ENCODE peak calls at places on chromosomes 3 and 15, in eight cellular contexts. U, G, Y, W, Q, A, K and C are unnamed samples. For H3K4me1, the result is how much of the 10 kb centered on the place peaks cover.

GRCh38 chr3:166282931-166283330 is 445.7 kb upstream of the BCHE start:
- DNase-seq in U (no peak), G (no peak), Y (no peak), W (no peak), Q (no peak), A (no peak), K (no peak), C (no peak)

GRCh38 chr3:55894605-55895004 is 407.5 kb upstream of the WNT5A start:
- DNase-seq in U (no peak), G (no peak), Y (no peak), W (no peak), Q (no peak), A (no peak), K (no peak), C (no peak)

GRCh38 chr3:14371573-14372474 is 30.6 kb upstream of the SLC6A6 start:
- DNase-seq in U (peak), G (no peak), Y (peak), W (peak), Q (no peak), A (peak), K (peak), C (peak)

GRCh38 chr3:111706527-111706926 is 111.4 kb upstream of the ZBED2 start:
- DNase-seq in U (no peak), G (no peak), Y (no peak), W (no peak), Q (no peak), A (no peak), K (no peak), C (no peak)

GRCh38 chr3:12484983-12485327 is 675 bp downstream of the TSEN2 start:
- DNase-seq in U (no peak), G (no peak), Y (no peak), W (no peak), Q (peak), A (no peak), K (no peak), C (no peak)

GRCh38 chr15:39022532-39023305 is 458.1 kb upstream of the RASGRP1 start:
- DNase-seq in U (no peak), G (no peak), Y (no peak), W (no peak), Q (no peak), A (no peak), K (no peak), C (peak)

GRCh38 chr15:60620707-60621106 is 141.8 kb upstream of the ICE2 start:
- DNase-seq in U (no peak), G (no peak), Y (peak), W (no peak), Q (peak), A (peak), K (no peak), C (no peak)

GRCh38 chr3:157201648-157202278 is 41.8 kb upstream of the CCNL1 start:
- DNase-seq in U (peak), G (no peak), Y (no peak), W (peak), Q (peak), A (peak), K (no peak), C (no peak)

GRCh38 chr15:67149068-67149841 is 83.9 kb downstream of the SMAD3 start:
- DNase-seq in U (peak), G (no peak), Y (no peak), W (no peak), Q (peak), A (no peak), K (no peak), C (peak)

GRCh38 chr3:140736863-140737460 is 59.1 kb downstream of the TRIM42 start:
- DNase-seq in U (peak), G (peak), Y (peak), W (peak), Q (peak), A (peak), K (peak), C (peak)

GRCh38 chr15:80367094-80367493 is 37.1 kb upstream of the ARNT2 start:
- DNase-seq in U (peak), G (no peak), Y (no peak), W (peak), Q (peak), A (peak), K (no peak), C (peak)

GRCh38 chr15:96889734-96890480 is 559.4 kb downstream of the NR2F2 start:
- DNase-seq in U (no peak), G (no peak), Y (no peak), W (no peak), Q (no peak), A (peak), K (no peak), C (no peak)

GRCh38 chr3:187987919-187988318 is 166.0 kb upstream of the LPP start:
- DNase-seq in U (no peak), G (no peak), Y (no peak), W (no peak), Q (no peak), A (no peak), K (no peak), C (no peak)

GRCh38 chr15:49644364-49644794 is 23.5 kb downstream of the DTWD1 start:
- DNase-seq in U (no peak), G (no peak), Y (no peak), W (no peak), Q (peak), A (no peak), K (no peak), C (no peak)

GRCh38 chr15:36617529-36618196 is 38.2 kb downstream of the CDIN1 start:
- DNase-seq in U (no peak), G (no peak), Y (no peak), W (no peak), Q (no peak), A (no peak), K (no peak), C (no peak)

GRCh38 chr3:41362638-41363559 is 163.6 kb downstream of the CTNNB1 start:
- DNase-seq in U (no peak), G (no peak), Y (no peak), W (no peak), Q (peak), A (no peak), K (no peak), C (no peak)

GRCh38 chr3:100525753-100526612 is 33.6 kb downstream of the TMEM45A start:
- DNase-seq in U (peak), G (no peak), Y (peak), W (peak), Q (no peak), A (peak), K (no peak), C (no peak)

GRCh38 chr3:86563358-86563970 is 427.5 kb downstream of the VGLL3 start:
- DNase-seq in U (peak), G (no peak), Y (no peak), W (peak), Q (peak), A (peak), K (no peak), C (peak)

GRCh38 chr15:57505949-57506391 is 85.7 kb upstream of the MYZAP start:
- DNase-seq in U (peak), G (peak), Y (no peak), W (peak), Q (peak), A (no peak), K (peak), C (no peak)

GRCh38 chr15:82647835-82648256 is 683 bp upstream of the CPEB1 start:
- DNase-seq in U (no peak), G (no peak), Y (peak), W (no peak), Q (peak), A (no peak), K (no peak), C (no peak)

GRCh38 chr3:147651107-147651506 is 241.9 kb downstream of the ZIC1 start:
- DNase-seq in U (peak), G (no peak), Y (peak), W (no peak), Q (no peak), A (peak), K (no peak), C (no peak)

GRCh38 chr3:119322021-119322522 is 27.9 kb downstream of the ARHGAP31 start:
- DNase-seq in U (peak), G (no peak), Y (no peak), W (no peak), Q (peak), A (no peak), K (no peak), C (no peak)

GRCh38 chr3:66383023-66383422 is 117.8 kb downstream of the LRIG1 start:
- DNase-seq in U (no peak), G (no peak), Y (no peak), W (no peak), Q (no peak), A (no peak), K (no peak), C (no peak)

GRCh38 chr15:69876030-69876429 is 221.7 kb downstream of the TLE3 start:
- DNase-seq in U (no peak), G (no peak), Y (no peak), W (no peak), Q (no peak), A (peak), K (no peak), C (no peak)

GRCh38 chr15:61835476-61836106 is 224.7 kb downstream of the VPS13C start:
- DNase-seq in U (peak), G (peak), Y (peak), W (peak), Q (peak), A (peak), K (peak), C (peak)

GRCh38 chr3:64568895-64569509 is 118.8 kb downstream of the ADAMTS9 start:
- DNase-seq in U (no peak), G (no peak), Y (no peak), W (no peak), Q (no peak), A (no peak), K (no peak), C (no peak)

GRCh38 chr3:64559658-64560057 is 128.1 kb downstream of the ADAMTS9 start:
- DNase-seq in U (no peak), G (no peak), Y (no peak), W (no peak), Q (no peak), A (no peak), K (no peak), C (no peak)

GRCh38 chr3:64560802-64561502 is 126.8 kb downstream of the ADAMTS9 start:
- DNase-seq in U (no peak), G (no peak), Y (no peak), W (no peak), Q (no peak), A (no peak), K (no peak), C (no peak)

GRCh38 chr3:64561503-64561810 is 126.3 kb downstream of the ADAMTS9 start:
- DNase-seq in U (no peak), G (peak), Y (no peak), W (no peak), Q (no peak), A (no peak), K (no peak), C (no peak)

GRCh38 chr3:64563776-64564175 is 124.0 kb downstream of the ADAMTS9 start:
- DNase-seq in U (no peak), G (no peak), Y (no peak), W (no peak), Q (no peak), A (no peak), K (no peak), C (no peak)
- H3K4me3 ChIP-seq in U (no peak), G (peak), Y (no peak), W (no peak), Q (no peak), A (no peak), K (no peak), C (no peak)

GRCh38 chr15:52557242-52557641 is 11.6 kb downstream of the ARPP19 start:
- DNase-seq in U (no peak), G (no peak), Y (no peak), W (no peak), Q (no peak), A (no peak), K (no peak), C (no peak)
- H3K27ac ChIP-seq in U (no peak), G (no peak), Y (peak), W (no peak), Q (no peak), A (no peak), K (no peak), C (no peak)

GRCh38 chr3:44974406-44974805 is 1.6 kb downstream of the ZDHHC3 start:
- DNase-seq in U (no peak), G (no peak), Y (no peak), W (no peak), Q (no peak), A (no peak), K (peak), C (no peak)
- H3K4me1 ChIP-seq in U (under half), G (under half), Y (under half), W (under half), Q (under half), A (under half), K (half or more), C (under half)

DNA sequence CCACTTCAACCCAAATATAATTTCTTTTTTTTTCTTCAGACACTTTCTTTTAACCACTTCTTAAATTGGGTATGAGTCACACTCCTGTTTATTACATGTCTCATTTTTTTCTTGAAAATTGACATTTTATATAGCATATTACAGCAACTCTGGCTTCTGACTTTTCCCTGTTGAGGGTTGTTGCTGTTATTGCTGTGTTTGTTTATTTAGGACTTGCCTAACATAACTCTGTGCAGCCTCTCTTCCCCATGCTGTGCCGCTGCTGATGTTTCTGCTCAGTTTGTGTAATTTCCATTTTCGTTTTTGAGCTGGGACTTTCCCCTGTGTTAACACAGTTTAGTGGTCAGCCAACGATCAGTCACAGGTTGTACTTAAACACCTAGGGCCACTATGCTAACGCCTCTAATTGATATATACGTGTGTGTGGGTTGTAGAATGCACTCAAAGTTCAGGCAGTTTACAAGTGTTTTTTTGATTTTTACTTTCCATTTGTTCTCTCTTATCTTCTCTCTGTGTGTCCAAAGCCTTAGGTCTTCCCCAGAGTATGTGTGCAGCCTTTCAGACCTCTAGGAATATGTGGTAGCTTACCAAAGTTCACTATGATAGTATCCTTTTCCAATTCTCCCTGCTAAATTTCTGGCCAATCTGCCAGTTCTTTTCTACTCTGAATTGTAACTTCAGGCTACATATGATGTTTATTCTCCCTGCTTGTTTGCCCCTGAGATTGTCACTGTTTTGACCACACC is 337.2 kb downstream of the ZBTB20 start:
- DNase-seq in U (no peak), G (no peak), Y (no peak), W (peak), Q (no peak), A (no peak), K (no peak), C (no peak)
- H3K4me3 ChIP-seq in U (no peak), G (no peak), Y (no peak), W (no peak), Q (no peak), A (no peak), K (no peak), C (no peak)

GRCh38 chr3:45064512-45065372 is 38.6 kb downstream of the CLEC3B start:
- DNase-seq in U (peak), G (no peak), Y (peak), W (no peak), Q (no peak), A (no peak), K (no peak), C (no peak)
- H3K27ac ChIP-seq in U (peak), G (no peak), Y (peak), W (no peak), Q (no peak), A (no peak), K (peak), C (no peak)

DNA sequence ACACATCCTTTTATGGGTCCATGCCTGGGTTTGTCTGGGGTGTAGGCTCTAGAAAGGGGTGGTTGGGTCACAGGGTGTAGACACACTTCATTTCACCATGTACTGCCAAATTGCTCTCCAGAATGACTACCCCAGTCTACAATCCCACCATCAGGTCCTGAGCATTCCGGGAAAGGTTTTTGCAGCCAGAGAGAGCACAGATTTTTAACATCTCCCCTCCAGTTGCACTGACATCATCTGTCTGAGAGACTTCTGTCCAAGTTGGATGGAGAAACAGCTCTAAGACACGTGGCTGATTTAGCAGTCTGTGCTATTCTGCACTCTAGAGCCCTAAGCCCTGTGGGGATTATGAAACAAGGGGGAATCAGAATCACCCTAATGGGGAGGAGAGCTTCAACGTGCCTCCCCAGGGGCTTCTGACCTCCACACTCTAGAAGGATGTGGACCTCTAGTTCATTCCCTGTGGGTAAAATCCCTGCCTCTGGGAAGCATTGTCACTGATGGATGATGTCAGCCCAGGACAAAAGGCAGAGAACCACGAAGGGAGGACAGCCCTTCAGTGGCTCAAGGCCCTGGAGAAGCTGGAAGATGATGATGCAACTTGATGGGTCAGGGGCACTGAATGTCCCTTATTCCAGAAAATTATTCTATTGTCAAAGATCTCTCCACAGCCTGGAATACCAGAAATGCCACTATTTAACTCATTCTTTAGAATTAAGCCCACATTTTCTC is 71.5 kb downstream of the CD200R1L start:
- DNase-seq in U (peak), G (no peak), Y (no peak), W (peak), Q (no peak), A (no peak), K (no peak), C (no peak)
- H3K4me1 ChIP-seq in U (half or more), G (under half), Y (under half), W (half or more), Q (under half), A (under half), K (under half), C (under half)